ENCODE peak calls at places on chromosomes 16 and 17, in ten cellular contexts. One of them, this sample, is unnamed.

GRCh38 chr17:2724783-2725164 is 13.2 kb upstream of the CLUH start:
- DNase-seq in SW480: no peak
- DNase-seq in fibroblast of pulmonary artery: peak
- DNase-seq in fibroblast of the conjunctiva: no peak
- DNase-seq in keratinocyte: no peak
- DNase-seq in SK-MEL-5: no peak
- DNase-seq in putamen: no peak
- DNase-seq in RPMI8226: peak
- DNase-seq in ovary: no peak
- DNase-seq in astrocyte of the spinal cord: peak
- DNase-seq in this sample: no peak

GRCh38 chr17:64504769-64505319 is 1.2 kb downstream of the DDX5 start:
- DNase-seq in SW480: no peak
- DNase-seq in fibroblast of pulmonary artery: peak
- DNase-seq in fibroblast of the conjunctiva: no peak
- DNase-seq in keratinocyte: no peak
- DNase-seq in SK-MEL-5: no peak
- DNase-seq in putamen: peak
- DNase-seq in RPMI8226: no peak
- DNase-seq in ovary: no peak
- DNase-seq in astrocyte of the spinal cord: no peak
- DNase-seq in this sample: no peak

GRCh38 chr16:67703626-67704025 is 15.5 kb downstream of the GFOD2 start:
- DNase-seq in SW480: no peak
- DNase-seq in fibroblast of pulmonary artery: no peak
- DNase-seq in fibroblast of the conjunctiva: no peak
- DNase-seq in keratinocyte: no peak
- DNase-seq in SK-MEL-5: no peak
- DNase-seq in putamen: no peak
- DNase-seq in RPMI8226: no peak
- DNase-seq in ovary: no peak
- DNase-seq in astrocyte of the spinal cord: no peak
- DNase-seq in this sample: no peak

GRCh38 chr17:43935204-43935925 is 6.9 kb downstream of the PPY start:
- DNase-seq in SW480: no peak
- DNase-seq in fibroblast of pulmonary artery: no peak
- DNase-seq in fibroblast of the conjunctiva: no peak
- DNase-seq in keratinocyte: no peak
- DNase-seq in SK-MEL-5: no peak
- DNase-seq in putamen: no peak
- DNase-seq in RPMI8226: no peak
- DNase-seq in ovary: no peak
- DNase-seq in astrocyte of the spinal cord: no peak
- DNase-seq in this sample: no peak

GRCh38 chr17:61619493-61619892 is 28.5 kb upstream of the NACA2 start:
- DNase-seq in SW480: peak
- DNase-seq in fibroblast of pulmonary artery: no peak
- DNase-seq in fibroblast of the conjunctiva: no peak
- DNase-seq in keratinocyte: no peak
- DNase-seq in SK-MEL-5: no peak
- DNase-seq in putamen: no peak
- DNase-seq in RPMI8226: no peak
- DNase-seq in ovary: no peak
- DNase-seq in astrocyte of the spinal cord: no peak
- DNase-seq in this sample: no peak

GRCh38 chr16:22373662-22374310 is 633 bp downstream of the CDR2 start:
- DNase-seq in SW480: peak
- DNase-seq in fibroblast of pulmonary artery: no peak
- DNase-seq in fibroblast of the conjunctiva: no peak
- DNase-seq in keratinocyte: no peak
- DNase-seq in SK-MEL-5: peak
- DNase-seq in putamen: no peak
- DNase-seq in RPMI8226: peak
- DNase-seq in ovary: peak
- DNase-seq in astrocyte of the spinal cord: peak
- DNase-seq in this sample: peak

GRCh38 chr16:67281536-67282446 is 2.5 kb downstream of the PLEKHG4 start:
- DNase-seq in SW480: no peak
- DNase-seq in fibroblast of pulmonary artery: no peak
- DNase-seq in fibroblast of the conjunctiva: no peak
- DNase-seq in keratinocyte: no peak
- DNase-seq in SK-MEL-5: no peak
- DNase-seq in putamen: no peak
- DNase-seq in RPMI8226: no peak
- DNase-seq in ovary: no peak
- DNase-seq in astrocyte of the spinal cord: no peak
- DNase-seq in this sample: no peak

GRCh38 chr16:8342276-8342675 is 248.0 kb downstream of the TMEM114 start:
- DNase-seq in SW480: no peak
- DNase-seq in fibroblast of pulmonary artery: no peak
- DNase-seq in fibroblast of the conjunctiva: no peak
- DNase-seq in keratinocyte: no peak
- DNase-seq in SK-MEL-5: no peak
- DNase-seq in putamen: no peak
- DNase-seq in RPMI8226: no peak
- DNase-seq in ovary: no peak
- DNase-seq in astrocyte of the spinal cord: no peak
- DNase-seq in this sample: no peak

GRCh38 chr16:67537636-67538591 is 9.3 kb downstream of the RIPOR1 start:
- DNase-seq in SW480: no peak
- DNase-seq in fibroblast of pulmonary artery: peak
- DNase-seq in fibroblast of the conjunctiva: no peak
- DNase-seq in keratinocyte: no peak
- DNase-seq in SK-MEL-5: no peak
- DNase-seq in putamen: no peak
- DNase-seq in RPMI8226: no peak
- DNase-seq in ovary: peak
- DNase-seq in astrocyte of the spinal cord: no peak
- DNase-seq in this sample: peak

GRCh38 chr17:43125967-43126910 is 1.1 kb upstream of the BRCA1 start:
- DNase-seq in SW480: peak
- DNase-seq in fibroblast of pulmonary artery: no peak
- DNase-seq in fibroblast of the conjunctiva: no peak
- DNase-seq in keratinocyte: no peak
- DNase-seq in SK-MEL-5: no peak
- DNase-seq in putamen: no peak
- DNase-seq in RPMI8226: no peak
- DNase-seq in ovary: peak
- DNase-seq in astrocyte of the spinal cord: no peak
- DNase-seq in this sample: no peak

GRCh38 chr17:63950940-63951907 is 19.1 kb upstream of the CD79B start:
- DNase-seq in SW480: peak
- DNase-seq in fibroblast of pulmonary artery: no peak
- DNase-seq in fibroblast of the conjunctiva: no peak
- DNase-seq in keratinocyte: no peak
- DNase-seq in SK-MEL-5: no peak
- DNase-seq in putamen: no peak
- DNase-seq in RPMI8226: peak
- DNase-seq in ovary: no peak
- DNase-seq in astrocyte of the spinal cord: no peak
- DNase-seq in this sample: no peak

GRCh38 chr16:12239953-12240485 is 263.5 kb downstream of the SNX29 start:
- DNase-seq in SW480: no peak
- DNase-seq in fibroblast of pulmonary artery: peak
- DNase-seq in fibroblast of the conjunctiva: peak
- DNase-seq in keratinocyte: no peak
- DNase-seq in SK-MEL-5: no peak
- DNase-seq in putamen: peak
- DNase-seq in RPMI8226: no peak
- DNase-seq in ovary: no peak
- DNase-seq in astrocyte of the spinal cord: peak
- DNase-seq in this sample: no peak

GRCh38 chr17:1829579-1830257 is at the start of the genes RPA1 and SMYD4:
- DNase-seq in SW480: peak
- DNase-seq in fibroblast of pulmonary artery: peak
- DNase-seq in fibroblast of the conjunctiva: peak
- DNase-seq in keratinocyte: no peak
- DNase-seq in SK-MEL-5: peak
- DNase-seq in putamen: peak
- DNase-seq in RPMI8226: peak
- DNase-seq in ovary: peak
- DNase-seq in astrocyte of the spinal cord: peak
- DNase-seq in this sample: peak

GRCh38 chr16:12881182-12881581 is 20.2 kb upstream of the SHISA9 start:
- DNase-seq in SW480: no peak
- DNase-seq in fibroblast of pulmonary artery: no peak
- DNase-seq in fibroblast of the conjunctiva: no peak
- DNase-seq in keratinocyte: no peak
- DNase-seq in SK-MEL-5: no peak
- DNase-seq in putamen: no peak
- DNase-seq in RPMI8226: no peak
- DNase-seq in ovary: no peak
- DNase-seq in astrocyte of the spinal cord: no peak
- DNase-seq in this sample: no peak

GRCh38 chr17:73522107-73522506 is 122.1 kb downstream of the SDK2 start:
- DNase-seq in SW480: no peak
- DNase-seq in fibroblast of pulmonary artery: no peak
- DNase-seq in fibroblast of the conjunctiva: no peak
- DNase-seq in keratinocyte: no peak
- DNase-seq in SK-MEL-5: no peak
- DNase-seq in putamen: no peak
- DNase-seq in RPMI8226: no peak
- DNase-seq in ovary: no peak
- DNase-seq in astrocyte of the spinal cord: no peak
- DNase-seq in this sample: no peak

GRCh38 chr17:62980842-62981241 is 14.8 kb downstream of the TANC2 start:
- DNase-seq in SW480: no peak
- DNase-seq in fibroblast of pulmonary artery: no peak
- DNase-seq in fibroblast of the conjunctiva: no peak
- DNase-seq in keratinocyte: no peak
- DNase-seq in SK-MEL-5: no peak
- DNase-seq in putamen: no peak
- DNase-seq in RPMI8226: no peak
- DNase-seq in ovary: no peak
- DNase-seq in astrocyte of the spinal cord: no peak
- DNase-seq in this sample: no peak

GRCh38 chr17:31412511-31412910 is 21.0 kb downstream of the RAB11FIP4 start:
- DNase-seq in SW480: no peak
- DNase-seq in fibroblast of pulmonary artery: no peak
- DNase-seq in fibroblast of the conjunctiva: no peak
- DNase-seq in keratinocyte: no peak
- DNase-seq in SK-MEL-5: no peak
- DNase-seq in putamen: no peak
- DNase-seq in RPMI8226: no peak
- DNase-seq in ovary: no peak
- DNase-seq in astrocyte of the spinal cord: no peak
- DNase-seq in this sample: no peak

GRCh38 chr16:68756250-68757051 is 19.4 kb downstream of the CDH1 start:
- DNase-seq in SW480: peak
- DNase-seq in fibroblast of pulmonary artery: no peak
- DNase-seq in fibroblast of the conjunctiva: no peak
- DNase-seq in keratinocyte: peak
- DNase-seq in SK-MEL-5: no peak
- DNase-seq in putamen: no peak
- DNase-seq in RPMI8226: peak
- DNase-seq in ovary: no peak
- DNase-seq in astrocyte of the spinal cord: no peak
- DNase-seq in this sample: no peak

GRCh38 chr16:17397499-17397891 is 73.3 kb downstream of the XYLT1 start:
- DNase-seq in SW480: no peak
- DNase-seq in fibroblast of pulmonary artery: peak
- DNase-seq in fibroblast of the conjunctiva: no peak
- DNase-seq in keratinocyte: no peak
- DNase-seq in SK-MEL-5: peak
- DNase-seq in putamen: no peak
- DNase-seq in RPMI8226: peak
- DNase-seq in ovary: no peak
- DNase-seq in astrocyte of the spinal cord: peak
- DNase-seq in this sample: no peak

GRCh38 chr17:3906881-3907280 is 9.4 kb downstream of the P2RX1 start:
- DNase-seq in SW480: no peak
- DNase-seq in fibroblast of pulmonary artery: no peak
- DNase-seq in fibroblast of the conjunctiva: no peak
- DNase-seq in keratinocyte: no peak
- DNase-seq in SK-MEL-5: no peak
- DNase-seq in putamen: no peak
- DNase-seq in RPMI8226: no peak
- DNase-seq in ovary: no peak
- DNase-seq in astrocyte of the spinal cord: no peak
- DNase-seq in this sample: no peak

GRCh38 chr16:58085584-58086251 is 43.5 kb downstream of the CFAP20 start:
- DNase-seq in SW480: no peak
- DNase-seq in fibroblast of pulmonary artery: no peak
- DNase-seq in fibroblast of the conjunctiva: no peak
- DNase-seq in keratinocyte: no peak
- DNase-seq in SK-MEL-5: no peak
- DNase-seq in putamen: no peak
- DNase-seq in RPMI8226: peak
- DNase-seq in ovary: no peak
- DNase-seq in astrocyte of the spinal cord: no peak
- DNase-seq in this sample: no peak

GRCh38 chr17:67534941-67535340 is 157.9 kb downstream of the PITPNC1 start:
- DNase-seq in SW480: no peak
- DNase-seq in fibroblast of pulmonary artery: no peak
- DNase-seq in fibroblast of the conjunctiva: no peak
- DNase-seq in keratinocyte: no peak
- DNase-seq in SK-MEL-5: peak
- DNase-seq in putamen: no peak
- DNase-seq in RPMI8226: no peak
- DNase-seq in ovary: no peak
- DNase-seq in astrocyte of the spinal cord: no peak
- DNase-seq in this sample: no peak

GRCh38 chr17:28511858-28512461 is 5.8 kb downstream of the FOXN1 start:
- DNase-seq in SW480: no peak
- DNase-seq in fibroblast of pulmonary artery: no peak
- DNase-seq in fibroblast of the conjunctiva: no peak
- DNase-seq in keratinocyte: no peak
- DNase-seq in SK-MEL-5: no peak
- DNase-seq in putamen: no peak
- DNase-seq in RPMI8226: no peak
- DNase-seq in ovary: no peak
- DNase-seq in astrocyte of the spinal cord: no peak
- DNase-seq in this sample: no peak

GRCh38 chr17:18910881-18911280 is 41.1 kb upstream of the SLC5A10 start:
- DNase-seq in SW480: no peak
- DNase-seq in fibroblast of pulmonary artery: no peak
- DNase-seq in fibroblast of the conjunctiva: no peak
- DNase-seq in keratinocyte: no peak
- DNase-seq in SK-MEL-5: no peak
- DNase-seq in putamen: no peak
- DNase-seq in RPMI8226: no peak
- DNase-seq in ovary: no peak
- DNase-seq in astrocyte of the spinal cord: no peak
- DNase-seq in this sample: no peak

GRCh38 chr17:81277938-81278693 is 17.0 kb downstream of the SLC38A10 start:
- DNase-seq in SW480: no peak
- DNase-seq in fibroblast of pulmonary artery: no peak
- DNase-seq in fibroblast of the conjunctiva: no peak
- DNase-seq in keratinocyte: no peak
- DNase-seq in SK-MEL-5: no peak
- DNase-seq in putamen: no peak
- DNase-seq in RPMI8226: no peak
- DNase-seq in ovary: no peak
- DNase-seq in astrocyte of the spinal cord: no peak
- DNase-seq in this sample: no peak

GRCh38 chr17:41835214-41835799 is 725 bp downstream of the NT5C3B start:
- DNase-seq in SW480: peak
- DNase-seq in fibroblast of pulmonary artery: no peak
- DNase-seq in fibroblast of the conjunctiva: no peak
- DNase-seq in keratinocyte: no peak
- DNase-seq in SK-MEL-5: no peak
- DNase-seq in putamen: no peak
- DNase-seq in RPMI8226: no peak
- DNase-seq in ovary: peak
- DNase-seq in astrocyte of the spinal cord: no peak
- DNase-seq in this sample: no peak

GRCh38 chr17:7716901-7717755 is at the start of gene DNAH2:
- DNase-seq in SW480: peak
- DNase-seq in fibroblast of pulmonary artery: peak
- DNase-seq in fibroblast of the conjunctiva: peak
- DNase-seq in keratinocyte: peak
- DNase-seq in SK-MEL-5: peak
- DNase-seq in putamen: peak
- DNase-seq in RPMI8226: no peak
- DNase-seq in ovary: peak
- DNase-seq in astrocyte of the spinal cord: peak
- DNase-seq in this sample: no peak

GRCh38 chr16:66660422-66661209 is 35.9 kb downstream of the CMTM4 start:
- DNase-seq in SW480: peak
- DNase-seq in fibroblast of pulmonary artery: peak
- DNase-seq in fibroblast of the conjunctiva: peak
- DNase-seq in keratinocyte: no peak
- DNase-seq in SK-MEL-5: peak
- DNase-seq in putamen: peak
- DNase-seq in RPMI8226: no peak
- DNase-seq in ovary: peak
- DNase-seq in astrocyte of the spinal cord: peak
- DNase-seq in this sample: no peak

This sample was measured in central memory CD8-positive, alpha-beta T cell.